ENCODE peak calls at places on chromosomes 4 and X, in eight cellular contexts. S, H, D, P, E, A, I and J are unnamed samples.

GRCh38 chrX:316351-317325 is 2.0 kb downstream of the GTPBP6 start:
- DNase-seq in D (no peak), I (no peak), P (no peak), H (no peak), A (no peak), E (no peak), S (no peak), J (no peak)

GRCh38 chr4:48167538-48168263 is 33.7 kb upstream of the TXK start:
- DNase-seq in I (no peak), H (no peak), P (peak), E (no peak), S (no peak), A (no peak), D (no peak), J (no peak)

GRCh38 chr4:56656346-56656643 is 24.8 kb downstream of the HOPX start:
- DNase-seq in S (no peak), I (no peak), D (no peak), E (no peak), A (no peak), P (peak), H (peak), J (peak)

GRCh38 chrX:42778096-42778495 is at the start of gene PPP1R2C:
- DNase-seq in A (no peak), P (peak), S (no peak), D (no peak), E (no peak), H (no peak), I (no peak), J (no peak)

GRCh38 chrX:46200423-46200822 is 344.8 kb downstream of the ZNF674 start:
- DNase-seq in H (no peak), S (no peak), A (no peak), E (no peak), D (no peak), I (no peak), P (no peak), J (no peak)

GRCh38 chrX:427812-428725 is 41.4 kb upstream of the PPP2R3B start:
- DNase-seq in A (no peak), P (no peak), D (no peak), E (no peak), I (no peak), S (peak), H (no peak), J (no peak)

GRCh38 chr4:38985363-38986065 is 46.7 kb downstream of the TMEM156 start:
- DNase-seq in H (peak), P (no peak), S (no peak), I (no peak), A (no peak), D (no peak), E (no peak), J (no peak)

GRCh38 chr4:2254665-2255500 is 7.0 kb downstream of the MXD4 start:
- DNase-seq in S (no peak), I (no peak), H (no peak), P (no peak), E (no peak), A (no peak), D (no peak), J (no peak)

GRCh38 chr4:129978315-129978714 is 882.4 kb downstream of the C4orf33 start:
- DNase-seq in I (no peak), S (no peak), H (no peak), P (no peak), A (no peak), D (no peak), E (no peak), J (no peak)

GRCh38 chr4:65437102-65437501 is 233.2 kb downstream of the EPHA5 start:
- DNase-seq in S (no peak), E (peak), P (no peak), H (no peak), D (no peak), A (peak), I (no peak), J (no peak)

GRCh38 chrX:149497626-149498025 is 7.5 kb downstream of the IDS start:
- DNase-seq in P (no peak), A (no peak), E (peak), D (no peak), H (no peak), S (peak), I (no peak), J (no peak)

GRCh38 chr4:71262161-71262560 is 76.7 kb upstream of the SLC4A4 start:
- DNase-seq in P (no peak), A (no peak), H (no peak), I (no peak), S (no peak), E (peak), D (no peak), J (no peak)

GRCh38 chr4:1367936-1368289 is 20.9 kb downstream of the UVSSA start:
- DNase-seq in D (no peak), A (no peak), I (no peak), S (no peak), H (no peak), E (no peak), P (no peak), J (no peak)

GRCh38 chr4:122700178-122700725 is 32.3 kb upstream of the BBS12 start:
- DNase-seq in A (no peak), P (no peak), I (peak), H (no peak), S (peak), D (no peak), E (peak), J (peak)

GRCh38 chr4:162461952-162462351 is 298.2 kb upstream of the FSTL5 start:
- DNase-seq in E (peak), I (no peak), S (peak), D (no peak), A (no peak), P (no peak), H (no peak), J (no peak)

GRCh38 chr4:168432419-168433146 is 47.7 kb downstream of the DDX60L start:
- DNase-seq in H (no peak), I (no peak), E (no peak), D (no peak), S (peak), A (no peak), P (no peak), J (peak)

GRCh38 chr4:137519406-137519805 is 12.9 kb downstream of the PCDH18 start:
- DNase-seq in I (no peak), H (no peak), E (peak), D (no peak), A (no peak), P (no peak), S (peak), J (no peak)

GRCh38 chr4:186881521-186882220 is 158.0 kb upstream of the FAT1 start:
- DNase-seq in H (no peak), E (peak), I (no peak), S (peak), A (no peak), P (no peak), D (no peak), J (no peak)

GRCh38 chr4:23324291-23324690 is 565.6 kb downstream of the PPARGC1A start:
- DNase-seq in A (no peak), P (no peak), H (no peak), I (no peak), S (peak), D (no peak), E (peak), J (no peak)

GRCh38 chr4:66331761-66332160 is 661.5 kb upstream of the EPHA5 start:
- DNase-seq in I (no peak), H (no peak), D (no peak), P (no peak), S (no peak), E (peak), A (no peak), J (no peak)

GRCh38 chrX:41302293-41302868 is 31.6 kb upstream of the DDX3X start:
- DNase-seq in D (no peak), S (peak), I (peak), E (no peak), H (no peak), P (no peak), A (no peak), J (no peak)